ENCODE peak calls at places on chromosomes 12 and 14, in four cellular contexts. S is IMR-90, L is AG10803, H is NB4. E is an unnamed sample.

GRCh38 chr12:106114084-106115068 is 24.4 kb downstream of the NUAK1 start:
- DNase-seq in S (peak), H (peak), L (peak), E (peak)

GRCh38 chr12:31783996-31784645 is 55.3 kb upstream of the AMN1 start:
- DNase-seq in S (no peak), H (no peak), L (peak), E (no peak)

GRCh38 chr14:89836830-89837469 is 117.6 kb downstream of the EFCAB11 start:
- DNase-seq in S (no peak), L (no peak), H (no peak), E (no peak)

GRCh38 chr14:92783813-92784431 is 10.2 kb upstream of the GOLGA5 start:
- DNase-seq in L (peak), S (peak), H (peak), E (peak)

GRCh38 chr12:80033457-80033856 is 65.9 kb upstream of the OTOGL start:
- DNase-seq in S (peak), H (no peak), L (peak), E (peak)

GRCh38 chr14:96204151-96205058 is at the start of gene BDKRB2:
- DNase-seq in H (peak), L (peak), S (peak), E (peak)

GRCh38 chr14:76908834-76909233 is 82.6 kb downstream of the LRRC74A start:
- DNase-seq in H (peak), S (no peak), L (no peak), E (no peak)

GRCh38 chr12:51631021-51631420 is 40.0 kb downstream of the SCN8A start:
- DNase-seq in H (no peak), L (no peak), S (no peak), E (no peak)

GRCh38 chr12:94722664-94723063 is 72.3 kb upstream of the TMCC3 start:
- DNase-seq in L (no peak), S (no peak), H (no peak), E (no peak)

GRCh38 chr12:124397807-124398577 is 103.1 kb downstream of the RFLNA start:
- DNase-seq in S (peak), L (peak), H (no peak), E (peak)

GRCh38 chr12:127550271-127550670 is 716.7 kb upstream of the TMEM132C start:
- DNase-seq in H (no peak), L (peak), S (peak), E (no peak)

GRCh38 chr12:114735011-114735410 is 51.0 kb upstream of the TBX3 start:
- DNase-seq in L (no peak), S (no peak), H (no peak), E (no peak)

GRCh38 chr12:53701518-53702264 is 25.6 kb downstream of the CALCOCO1 start:
- DNase-seq in H (peak), L (peak), S (peak), E (peak)

GRCh38 chr12:1912580-1913376 is 5.7 kb downstream of the CACNA2D4 start:
- DNase-seq in H (no peak), S (no peak), L (no peak), E (no peak)

GRCh38 chr12:116708826-116709756 is 28.8 kb downstream of the SPRING1 start:
- DNase-seq in H (peak), L (peak), S (peak), E (peak)

GRCh38 chr12:26691234-26691970 is 141.6 kb downstream of the ITPR2 start:
- DNase-seq in S (peak), L (peak), H (peak), E (peak)

GRCh38 chr14:100140452-100141132 is 18.9 kb downstream of the DEGS2 start:
- DNase-seq in L (no peak), S (peak), H (peak), E (peak)

GRCh38 chr12:91383106-91383505 is 200.5 kb upstream of the DCN start:
- DNase-seq in S (peak), H (no peak), L (no peak), E (peak)

GRCh38 chr12:91380651-91381050 is 198.0 kb upstream of the DCN start:
- DNase-seq in L (peak), H (no peak), S (no peak), E (no peak)

GRCh38 chr12:91382081-91382543 is 199.5 kb upstream of the DCN start:
- DNase-seq in L (peak), S (peak), H (peak), E (peak)

GRCh38 chr12:91379051-91379775 is 196.6 kb upstream of the DCN start:
- DNase-seq in H (no peak), L (peak), S (no peak), E (no peak)

GRCh38 chr12:91381309-91381804 is 198.7 kb upstream of the DCN start:
- DNase-seq in L (peak), H (no peak), S (peak), E (peak)
- H3K4me3 ChIP-seq in L (peak), H (no peak), S (peak), E (peak)

GRCh38 chr14:60332046-60332399 is 83.0 kb downstream of the PPM1A start:
- DNase-seq in S (no peak), H (no peak), L (no peak), E (no peak)
- TF ChIP-seq CTCF in S (no peak), H (no peak), L (no peak), E (no peak)

GRCh38 chr12:34016361-34016760 is 5.9 kb upstream of the ALG10 start:
- DNase-seq in L (no peak), H (peak), S (no peak), E (no peak)

DNA sequence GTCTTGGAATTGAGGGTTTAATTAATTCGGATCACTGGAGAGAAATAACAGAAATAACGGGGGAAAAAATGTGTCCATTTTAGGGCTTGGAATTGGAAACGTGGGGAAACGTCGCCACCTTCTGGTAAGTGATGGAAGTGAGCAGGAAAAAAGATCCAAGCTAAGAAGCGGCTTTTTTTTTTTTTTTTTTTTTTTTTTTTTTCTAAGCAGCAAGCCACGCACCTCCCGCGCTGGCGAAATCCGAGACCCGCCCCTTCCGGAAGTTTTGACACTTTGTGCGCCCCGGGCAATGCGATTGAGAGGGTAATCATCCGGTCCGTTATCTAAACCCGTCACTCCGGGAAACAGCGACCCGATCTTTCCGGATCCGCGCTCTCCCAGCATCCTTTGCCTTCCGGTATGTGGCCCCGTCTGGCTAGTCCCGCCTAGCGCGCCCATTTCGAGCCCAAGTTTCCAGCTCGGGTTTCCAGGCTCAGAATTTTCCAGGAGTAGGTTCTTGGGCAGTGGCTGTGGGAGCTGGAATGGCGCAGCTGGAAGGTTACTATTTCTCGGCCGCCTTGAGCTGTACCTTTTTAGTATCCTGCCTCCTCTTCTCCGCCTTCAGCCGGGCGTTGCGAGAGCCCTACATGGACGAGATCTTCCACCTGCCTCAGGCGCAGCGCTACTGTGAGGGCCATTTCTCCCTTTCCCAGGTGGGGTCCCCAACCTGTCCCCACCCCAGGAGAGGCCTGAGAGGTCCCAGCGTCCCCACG is at the start of gene ALG10:
- DNase-seq in L (peak), S (peak), H (peak), E (peak)
- H3K4me3 ChIP-seq in L (peak), S (peak), H (peak), E (peak)

GRCh38 chr12:15280930-15281329 is 41.4 kb upstream of the PTPRO start:
- DNase-seq in S (no peak), H (no peak), L (no peak), E (no peak)

GRCh38 chr12:15278816-15279658 is 43.3 kb upstream of the PTPRO start:
- DNase-seq in S (peak), H (peak), L (peak), E (peak)

GRCh38 chr12:15274561-15274967 is 47.7 kb upstream of the PTPRO start:
- DNase-seq in S (no peak), H (no peak), L (no peak), E (peak)

GRCh38 chr12:15273896-15274295 is 48.4 kb upstream of the PTPRO start:
- DNase-seq in L (no peak), H (no peak), S (no peak), E (no peak)

DNA sequence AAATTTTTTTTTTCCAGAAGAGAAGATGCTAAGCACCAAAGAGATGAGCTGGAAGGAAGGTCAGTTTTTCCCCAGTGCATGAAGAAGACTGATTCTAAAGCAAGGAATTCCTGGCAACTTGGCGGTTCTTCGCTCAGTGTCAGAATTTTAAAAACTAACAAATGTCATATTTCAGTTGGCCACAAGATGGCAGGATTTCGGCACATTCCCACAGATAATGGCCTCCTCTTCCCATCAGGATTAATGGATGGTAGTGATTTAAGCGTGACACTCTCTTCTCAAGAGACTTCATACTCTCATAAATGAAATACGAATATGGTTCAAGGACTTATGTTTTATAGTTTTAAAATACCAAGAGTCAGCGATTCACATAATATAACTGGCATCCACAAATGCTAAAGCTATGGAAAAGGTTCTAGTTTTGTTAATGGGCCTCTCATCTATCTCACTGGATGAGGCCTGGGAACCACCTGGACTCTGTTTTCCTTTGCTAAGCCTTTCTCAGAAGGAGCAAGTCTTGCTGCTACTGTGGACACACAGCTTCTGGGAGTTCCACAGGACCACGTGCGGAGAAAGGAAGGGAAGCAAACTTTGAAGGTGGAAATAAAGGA is 46.1 kb upstream of the PTPRO start:
- DNase-seq in S (peak), L (peak), H (peak), E (peak)
- TF ChIP-seq CTCF in S (peak), L (peak), H (peak), E (peak)

DNA sequence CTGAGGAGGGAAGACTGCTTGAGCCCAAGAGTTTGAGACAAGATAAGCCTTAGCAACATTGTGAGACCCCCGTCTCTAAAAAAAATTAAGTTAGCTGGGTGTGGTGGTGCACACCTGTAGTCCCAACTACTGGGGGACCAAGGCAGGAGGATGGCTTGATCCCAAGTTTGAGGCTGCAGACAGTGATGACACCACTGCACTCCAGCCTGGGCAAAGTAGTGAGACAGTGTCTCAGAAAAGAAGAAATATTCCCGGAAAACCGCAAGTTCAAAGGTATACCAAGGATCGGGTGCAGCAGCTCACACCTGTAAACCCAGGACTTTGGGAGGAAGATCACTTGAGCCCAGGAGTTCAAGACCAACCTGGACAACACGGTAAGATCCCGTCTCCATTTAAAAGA is 5.8 kb downstream of the PTGES3 start:
- DNase-seq in S (no peak), H (no peak), L (no peak), E (no peak)
- H3K4me3 ChIP-seq in S (no peak), H (peak), L (no peak), E (no peak)

GRCh38 chr14:30657050-30657449 is 34.9 kb downstream of the SCFD1 start:
- DNase-seq in S (no peak), L (no peak), H (no peak), E (peak)

GRCh38 chr14:30655658-30656057 is 33.5 kb downstream of the SCFD1 start:
- DNase-seq in L (no peak), S (no peak), H (no peak), E (no peak)

GRCh38 chr14:30658645-30659044 is 36.5 kb downstream of the SCFD1 start:
- DNase-seq in S (no peak), H (no peak), L (no peak), E (no peak)

GRCh38 chr14:30656190-30656632 is 34.1 kb downstream of the SCFD1 start:
- DNase-seq in H (peak), S (peak), L (peak), E (peak)

GRCh38 chr14:30657606-30658163 is 35.6 kb downstream of the SCFD1 start:
- DNase-seq in L (peak), S (peak), H (peak), E (peak)
- TF ChIP-seq CTCF in L (peak), S (peak), H (no peak), E (peak)

GRCh38 chr14:74348735-74349463 is 628 bp downstream of the VRTN start:
- DNase-seq in L (no peak), S (no peak), H (no peak), E (no peak)
- H3K4me3 ChIP-seq in L (no peak), S (no peak), H (no peak), E (no peak)

GRCh38 chr12:103330672-103331071 is 165.1 kb downstream of the C12orf42 start:
- DNase-seq in L (no peak), S (no peak), H (no peak), E (no peak)

GRCh38 chr12:103327676-103328075 is 168.1 kb downstream of the C12orf42 start:
- DNase-seq in L (no peak), S (no peak), H (no peak), E (no peak)

GRCh38 chr12:103331643-103332042 is 164.1 kb downstream of the C12orf42 start:
- DNase-seq in S (no peak), L (no peak), H (no peak), E (no peak)

DNA sequence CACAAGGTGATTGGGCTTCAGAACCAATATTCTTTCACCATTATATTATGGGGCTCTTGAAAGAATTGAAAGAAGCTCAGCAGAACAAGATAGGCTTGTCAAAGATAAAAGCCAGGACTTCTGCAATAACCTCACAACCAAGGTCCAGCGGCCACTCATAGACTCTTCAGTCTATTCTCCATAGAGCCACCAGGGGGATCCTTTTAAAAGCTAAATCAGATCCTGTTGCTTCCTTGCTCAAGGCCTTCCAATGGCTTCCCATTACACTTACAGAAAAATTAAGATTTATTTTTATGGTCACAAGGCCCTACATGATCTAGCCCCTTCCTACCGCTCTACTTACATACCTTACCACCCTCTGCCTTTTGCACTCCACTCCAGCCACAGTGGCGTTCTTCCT is 169.6 kb downstream of the C12orf42 start:
- DNase-seq in S (no peak), L (no peak), H (peak), E (no peak)
- TF ChIP-seq CTCF in S (no peak), L (peak), H (peak), E (no peak)

GRCh38 chr14:104140213-104140462 is 1.8 kb downstream of the KIF26A start:
- DNase-seq in L (no peak), S (no peak), H (no peak), E (no peak)
- H3K4me3 ChIP-seq in L (no peak), S (no peak), H (no peak), E (no peak)

DNA sequence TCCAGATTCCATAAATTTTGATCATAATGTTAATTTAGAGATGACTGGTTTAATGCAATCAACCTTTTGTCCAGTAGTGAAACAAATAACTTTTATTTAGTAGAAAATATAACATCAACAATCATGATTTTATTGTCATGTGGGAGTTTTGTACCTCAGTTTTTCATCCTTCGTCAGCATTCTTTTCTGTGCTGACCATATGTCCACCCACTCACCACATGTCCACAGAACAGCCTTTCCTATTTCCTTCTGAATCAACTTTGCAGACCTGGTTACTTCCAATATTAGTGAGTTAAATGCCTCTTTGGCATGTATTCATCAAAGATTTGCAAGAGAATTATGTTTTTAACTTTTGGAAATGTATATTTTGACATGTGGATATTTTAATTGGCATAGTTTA is 36.8 kb upstream of the CNTN1 start:
- DNase-seq in L (no peak), H (no peak), S (no peak), E (no peak)
- TF ChIP-seq CTCF in L (no peak), H (no peak), S (no peak), E (no peak)

E was measured in fibroblast of pulmonary artery.